ENCODE peak calls at places on chromosomes 12 and 14, in six cellular contexts. N is right cardiac atrium, L is A172, R is HFF-Myc, F is M059J, V is progenitor cell of endocrine pancreas. Q is an unnamed sample.

GRCh38 chr12:3436496-3437060 is 54.4 kb upstream of the PRMT8 start:
- DNase-seq in V (no peak), F (peak), N (no peak), L (no peak), R (no peak), Q (no peak)

GRCh38 chr14:99688629-99689028 is 4.5 kb downstream of the CYP46A1 start:
- DNase-seq in F (no peak), R (no peak), L (no peak), V (no peak), N (no peak), Q (no peak)

GRCh38 chr14:104968541-104969401 is 9.4 kb downstream of the AHNAK2 start:
- DNase-seq in L (peak), N (no peak), R (no peak), V (no peak), F (no peak), Q (no peak)

GRCh38 chr12:25553083-25553482 is at the start of gene LMNTD1:
- DNase-seq in L (no peak), F (peak), V (no peak), N (no peak), R (no peak), Q (no peak)

GRCh38 chr14:64504310-64504896 is at the start of gene ZBTB1:
- DNase-seq in V (peak), L (peak), F (peak), R (peak), N (peak), Q (peak)

GRCh38 chr12:79295572-79295971 is 395.2 kb downstream of the PAWR start:
- DNase-seq in N (no peak), F (no peak), L (no peak), V (no peak), R (no peak), Q (no peak)

GRCh38 chr14:102020058-102020971 is 55.9 kb downstream of the DYNC1H1 start:
- DNase-seq in N (no peak), F (peak), R (no peak), L (peak), V (no peak), Q (no peak)

GRCh38 chr12:89461649-89462612 is 62.7 kb downstream of the GALNT4 start:
- DNase-seq in N (no peak), V (no peak), R (no peak), L (peak), F (peak), Q (no peak)

GRCh38 chr12:124509676-124510300 is 57.6 kb downstream of the NCOR2 start:
- DNase-seq in R (peak), V (no peak), L (no peak), F (peak), N (peak), Q (peak)

GRCh38 chr12:7709969-7710368 is 1.3 kb upstream of the DPPA3 start:
- DNase-seq in L (no peak), N (no peak), F (no peak), R (no peak), V (no peak), Q (no peak)

Q was measured in esophagus muscularis mucosa.